ENCODE peak calls at places on chromosomes 7 and 10, in six cellular contexts. One of them, this sample, is unnamed.

GRCh38 chr10:104128214-104128613 is 6.2 kb downstream of the SFR1 start:
- DNase-seq in WERI-Rb-1: no peak
- DNase-seq in CD8-positive, alpha-beta T cell: no peak
- DNase-seq in fibroblast of lung: no peak
- DNase-seq in right cardiac atrium: no peak
- DNase-seq in dorsolateral prefrontal cortex: no peak
- DNase-seq in this sample: no peak

GRCh38 chr7:116367171-116367813 is 132.2 kb upstream of the CAV2 start:
- DNase-seq in CD8-positive, alpha-beta T cell: no peak
- DNase-seq in WERI-Rb-1: no peak
- DNase-seq in dorsolateral prefrontal cortex: no peak
- DNase-seq in fibroblast of lung: no peak
- DNase-seq in right cardiac atrium: no peak
- DNase-seq in this sample: no peak

GRCh38 chr7:105723582-105723981 is 142.3 kb upstream of the EFCAB10 start:
- DNase-seq in dorsolateral prefrontal cortex: peak; percentile 67
- DNase-seq in CD8-positive, alpha-beta T cell: no peak
- DNase-seq in fibroblast of lung: peak; percentile 19
- DNase-seq in right cardiac atrium: no peak
- DNase-seq in WERI-Rb-1: peak; percentile 82
- DNase-seq in this sample: peak; percentile 36

GRCh38 chr10:71143610-71144009 is 68.8 kb upstream of the UNC5B start:
- DNase-seq in dorsolateral prefrontal cortex: no peak
- DNase-seq in WERI-Rb-1: no peak
- DNase-seq in CD8-positive, alpha-beta T cell: no peak
- DNase-seq in fibroblast of lung: no peak
- DNase-seq in right cardiac atrium: no peak
- DNase-seq in this sample: no peak

GRCh38 chr10:86361134-86362128 is 5.2 kb downstream of the GRID1 start:
- DNase-seq in CD8-positive, alpha-beta T cell: no peak
- DNase-seq in right cardiac atrium: no peak
- DNase-seq in WERI-Rb-1: no peak
- DNase-seq in dorsolateral prefrontal cortex: no peak
- DNase-seq in fibroblast of lung: no peak
- DNase-seq in this sample: no peak

GRCh38 chr10:44828515-44829142 is 82.5 kb upstream of the TMEM72 start:
- DNase-seq in fibroblast of lung: peak; percentile 61
- DNase-seq in WERI-Rb-1: no peak
- DNase-seq in dorsolateral prefrontal cortex: no peak
- DNase-seq in CD8-positive, alpha-beta T cell: no peak
- DNase-seq in right cardiac atrium: peak; percentile 77
- DNase-seq in this sample: no peak

GRCh38 chr7:17275749-17276671 is 22.4 kb upstream of the AHR start:
- DNase-seq in right cardiac atrium: no peak
- DNase-seq in CD8-positive, alpha-beta T cell: no peak
- DNase-seq in dorsolateral prefrontal cortex: no peak
- DNase-seq in WERI-Rb-1: no peak
- DNase-seq in fibroblast of lung: peak; percentile 96
- DNase-seq in this sample: no peak

GRCh38 chr7:93945083-93945482 is 23.5 kb downstream of the GNG11 start:
- DNase-seq in fibroblast of lung: no peak
- DNase-seq in right cardiac atrium: no peak
- DNase-seq in dorsolateral prefrontal cortex: no peak
- DNase-seq in WERI-Rb-1: no peak
- DNase-seq in CD8-positive, alpha-beta T cell: no peak
- DNase-seq in this sample: no peak

GRCh38 chr7:40268836-40269235 is 134.0 kb downstream of the SUGCT start:
- DNase-seq in fibroblast of lung: no peak
- DNase-seq in CD8-positive, alpha-beta T cell: no peak
- DNase-seq in WERI-Rb-1: no peak
- DNase-seq in right cardiac atrium: no peak
- DNase-seq in dorsolateral prefrontal cortex: no peak
- DNase-seq in this sample: no peak

GRCh38 chr10:29324220-29324831 is 35.5 kb downstream of the LYZL1 start:
- DNase-seq in CD8-positive, alpha-beta T cell: no peak
- DNase-seq in WERI-Rb-1: no peak
- DNase-seq in right cardiac atrium: no peak
- DNase-seq in fibroblast of lung: no peak
- DNase-seq in dorsolateral prefrontal cortex: no peak
- DNase-seq in this sample: no peak

GRCh38 chr7:27600247-27600646 is 62.4 kb downstream of the HIBADH start:
- DNase-seq in right cardiac atrium: no peak
- DNase-seq in CD8-positive, alpha-beta T cell: no peak
- DNase-seq in WERI-Rb-1: no peak
- DNase-seq in dorsolateral prefrontal cortex: no peak
- DNase-seq in fibroblast of lung: no peak
- DNase-seq in this sample: no peak

GRCh38 chr10:22932626-22933370 is 4.9 kb downstream of the ARMC3 start:
- DNase-seq in WERI-Rb-1: no peak
- DNase-seq in fibroblast of lung: peak; percentile 12
- DNase-seq in CD8-positive, alpha-beta T cell: no peak
- DNase-seq in dorsolateral prefrontal cortex: no peak
- DNase-seq in right cardiac atrium: peak; percentile 58
- DNase-seq in this sample: no peak

GRCh38 chr7:50393547-50394252 is 56.5 kb downstream of the FIGNL1 start:
- DNase-seq in CD8-positive, alpha-beta T cell: peak; percentile 54
- DNase-seq in right cardiac atrium: no peak
- DNase-seq in fibroblast of lung: no peak
- DNase-seq in WERI-Rb-1: no peak
- DNase-seq in dorsolateral prefrontal cortex: no peak
- DNase-seq in this sample: no peak

GRCh38 chr7:1742555-1743303 is 72.7 kb downstream of the ELFN1 start:
- DNase-seq in right cardiac atrium: peak; percentile 87
- DNase-seq in fibroblast of lung: peak; percentile 32
- DNase-seq in WERI-Rb-1: no peak
- DNase-seq in CD8-positive, alpha-beta T cell: peak; percentile 48
- DNase-seq in dorsolateral prefrontal cortex: no peak
- DNase-seq in this sample: no peak

GRCh38 chr7:79971058-79971457 is 163.6 kb upstream of the GNAI1 start:
- DNase-seq in CD8-positive, alpha-beta T cell: no peak
- DNase-seq in WERI-Rb-1: no peak
- DNase-seq in right cardiac atrium: no peak
- DNase-seq in dorsolateral prefrontal cortex: no peak
- DNase-seq in fibroblast of lung: no peak
- DNase-seq in this sample: no peak

GRCh38 chr7:12409097-12409711 is 5.5 kb upstream of the VWDE start:
- DNase-seq in dorsolateral prefrontal cortex: no peak
- DNase-seq in CD8-positive, alpha-beta T cell: no peak
- DNase-seq in fibroblast of lung: no peak
- DNase-seq in right cardiac atrium: no peak
- DNase-seq in WERI-Rb-1: no peak
- DNase-seq in this sample: no peak

GRCh38 chr7:26857534-26858228 is 6.7 kb downstream of the SKAP2 start:
- DNase-seq in right cardiac atrium: peak; percentile 37
- DNase-seq in CD8-positive, alpha-beta T cell: no peak
- DNase-seq in WERI-Rb-1: no peak
- DNase-seq in fibroblast of lung: peak; percentile 85
- DNase-seq in dorsolateral prefrontal cortex: peak; percentile 27
- DNase-seq in this sample: no peak

GRCh38 chr7:68247566-68247965 is 1250.9 kb downstream of the TYW1 start:
- DNase-seq in fibroblast of lung: no peak
- DNase-seq in right cardiac atrium: no peak
- DNase-seq in dorsolateral prefrontal cortex: no peak
- DNase-seq in WERI-Rb-1: no peak
- DNase-seq in CD8-positive, alpha-beta T cell: no peak
- DNase-seq in this sample: no peak

GRCh38 chr7:81064446-81064845 is 145.6 kb upstream of the SEMA3C start:
- DNase-seq in right cardiac atrium: no peak
- DNase-seq in CD8-positive, alpha-beta T cell: no peak
- DNase-seq in WERI-Rb-1: peak; percentile 76
- DNase-seq in fibroblast of lung: peak; percentile 47
- DNase-seq in dorsolateral prefrontal cortex: no peak
- DNase-seq in this sample: no peak

GRCh38 chr10:121167534-121168243 is 316.5 kb downstream of the WDR11 start:
- DNase-seq in right cardiac atrium: no peak
- DNase-seq in dorsolateral prefrontal cortex: no peak
- DNase-seq in CD8-positive, alpha-beta T cell: no peak
- DNase-seq in fibroblast of lung: no peak
- DNase-seq in WERI-Rb-1: no peak
- DNase-seq in this sample: no peak

GRCh38 chr10:60726253-60726652 is 52.0 kb upstream of the CDK1 start:
- DNase-seq in WERI-Rb-1: no peak
- DNase-seq in right cardiac atrium: no peak
- DNase-seq in fibroblast of lung: no peak
- DNase-seq in dorsolateral prefrontal cortex: no peak
- DNase-seq in CD8-positive, alpha-beta T cell: no peak
- DNase-seq in this sample: no peak

GRCh38 chr7:43888983-43889945 is 17.1 kb downstream of the URGCP start:
- DNase-seq in WERI-Rb-1: no peak
- DNase-seq in right cardiac atrium: no peak
- DNase-seq in fibroblast of lung: peak; percentile 42
- DNase-seq in dorsolateral prefrontal cortex: no peak
- DNase-seq in CD8-positive, alpha-beta T cell: no peak
- DNase-seq in this sample: no peak

GRCh38 chr10:110045772-110046171 is 38.0 kb downstream of the ADD3 start:
- DNase-seq in CD8-positive, alpha-beta T cell: no peak
- DNase-seq in fibroblast of lung: no peak
- DNase-seq in right cardiac atrium: no peak
- DNase-seq in WERI-Rb-1: no peak
- DNase-seq in dorsolateral prefrontal cortex: no peak
- DNase-seq in this sample: no peak

GRCh38 chr10:110052911-110053310 is 45.1 kb downstream of the ADD3 start:
- DNase-seq in right cardiac atrium: no peak
- DNase-seq in WERI-Rb-1: no peak
- DNase-seq in CD8-positive, alpha-beta T cell: no peak
- DNase-seq in fibroblast of lung: no peak
- DNase-seq in dorsolateral prefrontal cortex: no peak
- DNase-seq in this sample: no peak

GRCh38 chr10:110051487-110051886 is 43.7 kb downstream of the ADD3 start:
- DNase-seq in dorsolateral prefrontal cortex: no peak
- DNase-seq in CD8-positive, alpha-beta T cell: no peak
- DNase-seq in right cardiac atrium: no peak
- DNase-seq in fibroblast of lung: no peak
- DNase-seq in WERI-Rb-1: no peak
- DNase-seq in this sample: no peak

GRCh38 chr10:110044681-110045080 is 36.9 kb downstream of the ADD3 start:
- DNase-seq in right cardiac atrium: no peak
- DNase-seq in dorsolateral prefrontal cortex: no peak
- DNase-seq in fibroblast of lung: no peak
- DNase-seq in WERI-Rb-1: no peak
- DNase-seq in CD8-positive, alpha-beta T cell: no peak
- DNase-seq in this sample: no peak

DNA sequence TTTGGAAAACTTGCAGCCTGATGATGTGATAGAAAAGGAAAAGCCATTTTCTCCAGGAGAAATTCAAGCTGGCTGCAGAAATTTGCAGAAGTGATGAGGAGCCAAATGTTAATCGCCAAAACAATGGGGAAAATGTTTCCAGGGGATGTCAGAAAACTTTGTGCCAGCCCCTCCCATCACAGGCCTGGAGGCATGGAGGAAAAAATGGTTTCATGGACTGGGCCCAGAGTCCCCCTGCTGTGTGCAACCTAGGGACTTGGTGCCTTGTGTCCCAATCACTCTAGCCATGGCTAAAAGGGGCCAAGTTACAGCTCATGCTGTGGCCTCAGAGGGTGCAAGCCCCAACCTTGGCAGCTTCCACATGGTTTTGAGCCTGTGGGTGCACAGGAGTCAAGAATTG is 41.0 kb downstream of the ADD3 start:
- DNase-seq in WERI-Rb-1: no peak
- DNase-seq in right cardiac atrium: no peak
- DNase-seq in CD8-positive, alpha-beta T cell: no peak
- DNase-seq in fibroblast of lung: no peak
- DNase-seq in dorsolateral prefrontal cortex: no peak
- DNase-seq in this sample: no peak
- H3K27ac ChIP-seq in WERI-Rb-1: no peak overlapping the region
- H3K27ac ChIP-seq in right cardiac atrium: no peak overlapping the region
- H3K27ac ChIP-seq in CD8-positive, alpha-beta T cell: no peak overlapping the region
- H3K27ac ChIP-seq in fibroblast of lung: no peak overlapping the region
- H3K27ac ChIP-seq in dorsolateral prefrontal cortex: no peak overlapping the region
- H3K27ac ChIP-seq in this sample: no peak overlapping the region

DNA sequence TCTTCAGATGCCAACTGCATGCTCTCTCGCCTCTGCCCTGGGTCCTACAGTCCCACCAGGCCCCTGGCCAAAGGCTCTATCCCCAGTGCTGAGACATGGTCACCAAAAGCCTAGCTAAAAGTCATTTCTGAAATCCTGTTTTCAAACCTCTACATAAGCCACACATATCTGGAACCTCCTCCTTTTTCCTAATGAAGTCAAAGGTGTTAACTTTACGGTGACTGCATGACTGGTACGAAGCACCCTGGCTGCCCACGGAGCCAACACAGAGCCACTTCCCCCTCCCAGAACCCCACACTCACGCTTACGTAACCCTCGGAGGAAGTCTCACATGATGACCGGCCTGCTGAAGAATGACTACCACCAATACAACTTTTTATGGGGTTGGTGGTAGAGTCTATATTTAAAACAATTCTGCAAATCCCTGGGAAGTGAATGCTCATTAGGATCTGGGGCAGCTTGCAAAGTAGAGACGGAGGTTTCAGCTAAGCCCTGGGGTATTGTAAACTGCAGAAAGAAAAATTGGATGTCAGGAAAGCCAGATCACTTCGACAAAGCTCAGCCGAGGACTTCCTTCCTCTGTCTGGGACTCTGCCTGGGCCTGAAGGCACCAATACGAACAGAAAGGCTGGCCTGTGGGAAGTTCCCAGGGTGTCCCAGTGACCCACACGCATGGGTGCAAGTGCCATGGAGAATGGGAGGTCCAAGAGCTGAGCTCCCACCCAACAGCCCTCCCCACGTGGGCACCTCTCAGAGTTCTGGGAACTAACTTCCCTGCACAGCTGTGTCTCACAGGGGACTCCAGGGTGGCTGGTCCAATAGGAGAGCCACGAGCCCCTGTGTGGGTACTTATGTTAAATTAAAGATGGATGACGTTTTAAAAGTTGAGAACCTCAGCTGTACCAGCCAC is 50.7 kb downstream of the PDGFA start:
- DNase-seq in dorsolateral prefrontal cortex: no peak
- DNase-seq in fibroblast of lung: no peak
- DNase-seq in WERI-Rb-1: no peak
- DNase-seq in CD8-positive, alpha-beta T cell: no peak
- DNase-seq in right cardiac atrium: peak; percentile 23
- DNase-seq in this sample: no peak
- H3K27ac ChIP-seq in dorsolateral prefrontal cortex: no peak overlapping the region
- H3K27ac ChIP-seq in fibroblast of lung: no peak overlapping the region
- H3K27ac ChIP-seq in WERI-Rb-1: no peak overlapping the region
- H3K27ac ChIP-seq in CD8-positive, alpha-beta T cell: no peak overlapping the region
- H3K27ac ChIP-seq in right cardiac atrium: no peak overlapping the region
- H3K27ac ChIP-seq in this sample: no peak overlapping the region

DNA sequence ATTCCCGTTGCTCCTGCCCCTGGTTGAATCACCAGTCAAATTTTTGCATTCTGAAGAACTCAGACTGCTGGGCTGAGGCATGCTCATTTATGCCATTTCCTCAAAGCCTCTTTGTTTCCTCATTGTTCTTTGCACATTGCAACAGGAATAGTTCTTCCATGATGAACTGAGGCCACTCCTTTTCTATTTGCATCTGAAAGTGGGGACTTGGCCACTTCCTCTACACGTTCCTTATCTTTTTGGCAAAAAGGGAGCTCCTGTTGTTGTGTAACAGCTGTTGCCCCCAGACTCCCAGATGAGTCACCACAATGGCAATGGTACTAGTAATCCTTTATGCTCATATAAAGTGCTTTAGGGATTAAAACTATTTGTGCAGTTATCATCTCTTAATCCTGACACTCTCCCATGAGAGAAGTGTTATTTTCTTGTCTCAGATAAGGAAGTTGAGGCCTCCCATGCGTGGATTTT is 20.1 kb upstream of the ITPRID1 start:
- DNase-seq in WERI-Rb-1: no peak
- DNase-seq in fibroblast of lung: no peak
- DNase-seq in CD8-positive, alpha-beta T cell: no peak
- DNase-seq in dorsolateral prefrontal cortex: no peak
- DNase-seq in right cardiac atrium: no peak
- DNase-seq in this sample: no peak
- H3K27ac ChIP-seq in WERI-Rb-1: no peak overlapping the region
- H3K27ac ChIP-seq in fibroblast of lung: no peak overlapping the region
- H3K27ac ChIP-seq in CD8-positive, alpha-beta T cell: no peak overlapping the region
- H3K27ac ChIP-seq in dorsolateral prefrontal cortex: no peak overlapping the region
- H3K27ac ChIP-seq in right cardiac atrium: peak overlapping the region; percentile 48
- H3K27ac ChIP-seq in this sample: no peak overlapping the region

GRCh38 chr10:68331455-68332258 is at the start of gene HNRNPH3:
- DNase-seq in dorsolateral prefrontal cortex: peak; percentile 96
- DNase-seq in right cardiac atrium: peak; percentile 99
- DNase-seq in CD8-positive, alpha-beta T cell: peak; percentile 99
- DNase-seq in fibroblast of lung: peak; percentile 98
- DNase-seq in WERI-Rb-1: peak; percentile 98
- DNase-seq in this sample: peak; percentile 95
- H3K27ac ChIP-seq in dorsolateral prefrontal cortex: peak within 1 kb of the TSS; percentile 97
- H3K27ac ChIP-seq in right cardiac atrium: peak within 1 kb of the TSS; percentile 98
- H3K27ac ChIP-seq in CD8-positive, alpha-beta T cell: peak within 1 kb of the TSS; percentile 99
- H3K27ac ChIP-seq in fibroblast of lung: peak within 1 kb of the TSS; percentile 99
- H3K27ac ChIP-seq in WERI-Rb-1: peak within 1 kb of the TSS; percentile 100
- H3K27ac ChIP-seq in this sample: peak within 1 kb of the TSS; percentile 98